ENCODE peak calls at places on chromosomes 6 and 20, in ten cellular contexts. One of them, this sample, is unnamed.

GRCh38 chr6:138242987-138243592 is 24.8 kb upstream of the PBOV1 start:
- DNase-seq in fibroblast of the aortic adventitia: no peak
- DNase-seq in kidney epithelial cell: no peak
- DNase-seq in GM23338: no peak
- DNase-seq in dorsolateral prefrontal cortex: no peak
- DNase-seq in tibial artery: no peak
- DNase-seq in ascending aorta: no peak
- DNase-seq in epithelial cell of esophagus: peak
- DNase-seq in foreskin fibroblast: no peak
- DNase-seq in uterus: no peak
- DNase-seq in this sample: no peak

GRCh38 chr20:54499111-54499510 is 23.7 kb downstream of the DOK5 start:
- DNase-seq in dorsolateral prefrontal cortex: no peak
- DNase-seq in fibroblast of the aortic adventitia: no peak
- DNase-seq in kidney epithelial cell: no peak
- DNase-seq in GM23338: no peak
- DNase-seq in epithelial cell of esophagus: no peak
- DNase-seq in tibial artery: no peak
- DNase-seq in uterus: no peak
- DNase-seq in ascending aorta: no peak
- DNase-seq in foreskin fibroblast: peak
- DNase-seq in this sample: no peak

GRCh38 chr6:10033223-10033829 is 381.5 kb downstream of the TFAP2A start:
- DNase-seq in epithelial cell of esophagus: peak
- DNase-seq in dorsolateral prefrontal cortex: no peak
- DNase-seq in uterus: no peak
- DNase-seq in GM23338: peak
- DNase-seq in fibroblast of the aortic adventitia: no peak
- DNase-seq in tibial artery: no peak
- DNase-seq in kidney epithelial cell: peak
- DNase-seq in foreskin fibroblast: peak
- DNase-seq in ascending aorta: no peak
- DNase-seq in this sample: peak

GRCh38 chr6:21200056-21200870 is 393.3 kb upstream of the SOX4 start:
- DNase-seq in dorsolateral prefrontal cortex: no peak
- DNase-seq in uterus: no peak
- DNase-seq in kidney epithelial cell: no peak
- DNase-seq in ascending aorta: no peak
- DNase-seq in tibial artery: no peak
- DNase-seq in epithelial cell of esophagus: peak
- DNase-seq in foreskin fibroblast: peak
- DNase-seq in GM23338: no peak
- DNase-seq in fibroblast of the aortic adventitia: peak
- DNase-seq in this sample: no peak

GRCh38 chr6:167125405-167125804 is 2.5 kb downstream of the CCR6 start:
- DNase-seq in dorsolateral prefrontal cortex: no peak
- DNase-seq in fibroblast of the aortic adventitia: no peak
- DNase-seq in uterus: no peak
- DNase-seq in tibial artery: no peak
- DNase-seq in epithelial cell of esophagus: no peak
- DNase-seq in foreskin fibroblast: no peak
- DNase-seq in kidney epithelial cell: no peak
- DNase-seq in ascending aorta: no peak
- DNase-seq in GM23338: no peak
- DNase-seq in this sample: no peak

GRCh38 chr6:38404355-38404754 is 235.4 kb downstream of the BTBD9 start:
- DNase-seq in epithelial cell of esophagus: peak
- DNase-seq in dorsolateral prefrontal cortex: no peak
- DNase-seq in GM23338: no peak
- DNase-seq in tibial artery: no peak
- DNase-seq in fibroblast of the aortic adventitia: peak
- DNase-seq in ascending aorta: no peak
- DNase-seq in kidney epithelial cell: no peak
- DNase-seq in foreskin fibroblast: no peak
- DNase-seq in uterus: no peak
- DNase-seq in this sample: peak

GRCh38 chr6:110699780-110700179 is 115.5 kb downstream of the CDK19 start:
- DNase-seq in foreskin fibroblast: no peak
- DNase-seq in kidney epithelial cell: no peak
- DNase-seq in ascending aorta: no peak
- DNase-seq in dorsolateral prefrontal cortex: no peak
- DNase-seq in GM23338: peak
- DNase-seq in uterus: no peak
- DNase-seq in epithelial cell of esophagus: no peak
- DNase-seq in fibroblast of the aortic adventitia: no peak
- DNase-seq in tibial artery: no peak
- DNase-seq in this sample: no peak

GRCh38 chr6:87628881-87629280 is 38.9 kb downstream of the ORC3 start:
- DNase-seq in dorsolateral prefrontal cortex: no peak
- DNase-seq in epithelial cell of esophagus: no peak
- DNase-seq in GM23338: no peak
- DNase-seq in uterus: no peak
- DNase-seq in kidney epithelial cell: no peak
- DNase-seq in tibial artery: no peak
- DNase-seq in fibroblast of the aortic adventitia: peak
- DNase-seq in foreskin fibroblast: peak
- DNase-seq in ascending aorta: no peak
- DNase-seq in this sample: peak

GRCh38 chr6:139135578-139136545 is 982 bp downstream of the HECA start:
- DNase-seq in fibroblast of the aortic adventitia: peak
- DNase-seq in dorsolateral prefrontal cortex: peak
- DNase-seq in GM23338: peak
- DNase-seq in uterus: peak
- DNase-seq in foreskin fibroblast: peak
- DNase-seq in ascending aorta: no peak
- DNase-seq in epithelial cell of esophagus: peak
- DNase-seq in tibial artery: peak
- DNase-seq in kidney epithelial cell: no peak
- DNase-seq in this sample: no peak

GRCh38 chr6:5552243-5552642 is 290.9 kb downstream of the FARS2 start:
- DNase-seq in uterus: no peak
- DNase-seq in kidney epithelial cell: no peak
- DNase-seq in GM23338: no peak
- DNase-seq in ascending aorta: no peak
- DNase-seq in dorsolateral prefrontal cortex: no peak
- DNase-seq in epithelial cell of esophagus: no peak
- DNase-seq in fibroblast of the aortic adventitia: peak
- DNase-seq in foreskin fibroblast: peak
- DNase-seq in tibial artery: no peak
- DNase-seq in this sample: peak

GRCh38 chr6:80607814-80608391 is 501.4 kb downstream of the BCKDHB start:
- DNase-seq in foreskin fibroblast: peak
- DNase-seq in tibial artery: no peak
- DNase-seq in kidney epithelial cell: no peak
- DNase-seq in uterus: no peak
- DNase-seq in GM23338: peak
- DNase-seq in epithelial cell of esophagus: peak
- DNase-seq in fibroblast of the aortic adventitia: peak
- DNase-seq in ascending aorta: no peak
- DNase-seq in dorsolateral prefrontal cortex: no peak
- DNase-seq in this sample: peak

GRCh38 chr6:108168501-108168979 is 2.7 kb downstream of the NR2E1 start:
- DNase-seq in kidney epithelial cell: no peak
- DNase-seq in foreskin fibroblast: peak
- DNase-seq in GM23338: peak
- DNase-seq in dorsolateral prefrontal cortex: no peak
- DNase-seq in uterus: no peak
- DNase-seq in fibroblast of the aortic adventitia: no peak
- DNase-seq in tibial artery: no peak
- DNase-seq in epithelial cell of esophagus: no peak
- DNase-seq in ascending aorta: no peak
- DNase-seq in this sample: peak

GRCh38 chr6:108169801-108170606 is 4.2 kb downstream of the NR2E1 start:
- DNase-seq in kidney epithelial cell: no peak
- DNase-seq in tibial artery: no peak
- DNase-seq in uterus: no peak
- DNase-seq in epithelial cell of esophagus: no peak
- DNase-seq in foreskin fibroblast: no peak
- DNase-seq in GM23338: peak
- DNase-seq in dorsolateral prefrontal cortex: no peak
- DNase-seq in ascending aorta: no peak
- DNase-seq in fibroblast of the aortic adventitia: no peak
- DNase-seq in this sample: no peak

GRCh38 chr6:108170607-108171290 is 4.9 kb downstream of the NR2E1 start:
- DNase-seq in tibial artery: no peak
- DNase-seq in foreskin fibroblast: no peak
- DNase-seq in epithelial cell of esophagus: no peak
- DNase-seq in dorsolateral prefrontal cortex: no peak
- DNase-seq in fibroblast of the aortic adventitia: no peak
- DNase-seq in GM23338: peak
- DNase-seq in ascending aorta: no peak
- DNase-seq in kidney epithelial cell: no peak
- DNase-seq in uterus: no peak
- DNase-seq in this sample: no peak

GRCh38 chr6:108168026-108168463 is 2.2 kb downstream of the NR2E1 start:
- DNase-seq in dorsolateral prefrontal cortex: no peak
- DNase-seq in tibial artery: no peak
- DNase-seq in GM23338: peak
- DNase-seq in uterus: no peak
- DNase-seq in fibroblast of the aortic adventitia: no peak
- DNase-seq in kidney epithelial cell: no peak
- DNase-seq in ascending aorta: no peak
- DNase-seq in foreskin fibroblast: no peak
- DNase-seq in epithelial cell of esophagus: no peak
- DNase-seq in this sample: no peak

GRCh38 chr6:108168980-108169800 is 3.4 kb downstream of the NR2E1 start:
- DNase-seq in ascending aorta: no peak
- DNase-seq in uterus: no peak
- DNase-seq in foreskin fibroblast: no peak
- DNase-seq in epithelial cell of esophagus: no peak
- DNase-seq in fibroblast of the aortic adventitia: no peak
- DNase-seq in GM23338: peak
- DNase-seq in tibial artery: no peak
- DNase-seq in dorsolateral prefrontal cortex: no peak
- DNase-seq in kidney epithelial cell: no peak
- DNase-seq in this sample: no peak
- H3K4me3 ChIP-seq in ascending aorta: peak
- H3K4me3 ChIP-seq in uterus: no peak
- H3K4me3 ChIP-seq in foreskin fibroblast: no peak
- H3K4me3 ChIP-seq in epithelial cell of esophagus: no peak
- H3K4me3 ChIP-seq in fibroblast of the aortic adventitia: no peak
- H3K4me3 ChIP-seq in GM23338: peak
- H3K4me3 ChIP-seq in tibial artery: peak
- H3K4me3 ChIP-seq in dorsolateral prefrontal cortex: peak
- H3K4me3 ChIP-seq in kidney epithelial cell: no peak
- H3K4me3 ChIP-seq in this sample: no peak

GRCh38 chr6:30394139-30394538 is 49.2 kb downstream of the RPP21 start:
- DNase-seq in ascending aorta: no peak
- DNase-seq in dorsolateral prefrontal cortex: no peak
- DNase-seq in epithelial cell of esophagus: no peak
- DNase-seq in fibroblast of the aortic adventitia: no peak
- DNase-seq in foreskin fibroblast: no peak
- DNase-seq in GM23338: no peak
- DNase-seq in uterus: no peak
- DNase-seq in kidney epithelial cell: no peak
- DNase-seq in tibial artery: no peak
- DNase-seq in this sample: no peak

GRCh38 chr6:30399390-30400058 is 54.6 kb downstream of the RPP21 start:
- DNase-seq in epithelial cell of esophagus: peak
- DNase-seq in uterus: no peak
- DNase-seq in tibial artery: no peak
- DNase-seq in foreskin fibroblast: no peak
- DNase-seq in dorsolateral prefrontal cortex: no peak
- DNase-seq in fibroblast of the aortic adventitia: peak
- DNase-seq in ascending aorta: no peak
- DNase-seq in kidney epithelial cell: peak
- DNase-seq in GM23338: no peak
- DNase-seq in this sample: peak

GRCh38 chr6:30396833-30397479 is 52.0 kb downstream of the RPP21 start:
- DNase-seq in kidney epithelial cell: peak
- DNase-seq in uterus: peak
- DNase-seq in epithelial cell of esophagus: peak
- DNase-seq in ascending aorta: peak
- DNase-seq in fibroblast of the aortic adventitia: peak
- DNase-seq in tibial artery: peak
- DNase-seq in dorsolateral prefrontal cortex: peak
- DNase-seq in foreskin fibroblast: peak
- DNase-seq in GM23338: peak
- DNase-seq in this sample: peak

GRCh38 chr6:30397697-30398096 is 52.7 kb downstream of the RPP21 start:
- DNase-seq in GM23338: peak
- DNase-seq in epithelial cell of esophagus: no peak
- DNase-seq in ascending aorta: no peak
- DNase-seq in uterus: no peak
- DNase-seq in dorsolateral prefrontal cortex: no peak
- DNase-seq in foreskin fibroblast: no peak
- DNase-seq in kidney epithelial cell: no peak
- DNase-seq in fibroblast of the aortic adventitia: no peak
- DNase-seq in tibial artery: no peak
- DNase-seq in this sample: no peak
- TF ChIP-seq CTCF in GM23338: peak
- TF ChIP-seq CTCF in epithelial cell of esophagus: no peak
- TF ChIP-seq CTCF in ascending aorta: no peak
- TF ChIP-seq CTCF in uterus: no peak
- TF ChIP-seq CTCF in dorsolateral prefrontal cortex: no peak
- TF ChIP-seq CTCF in foreskin fibroblast: no peak
- TF ChIP-seq CTCF in kidney epithelial cell: no peak
- TF ChIP-seq CTCF in fibroblast of the aortic adventitia: no peak
- TF ChIP-seq CTCF in tibial artery: no peak
- TF ChIP-seq CTCF in this sample: no peak

GRCh38 chr6:68279793-68280557 is 355.1 kb upstream of the ADGRB3 start:
- DNase-seq in fibroblast of the aortic adventitia: peak
- DNase-seq in ascending aorta: no peak
- DNase-seq in kidney epithelial cell: no peak
- DNase-seq in tibial artery: no peak
- DNase-seq in uterus: no peak
- DNase-seq in epithelial cell of esophagus: peak
- DNase-seq in GM23338: no peak
- DNase-seq in foreskin fibroblast: peak
- DNase-seq in dorsolateral prefrontal cortex: no peak
- DNase-seq in this sample: no peak
- H3K4me3 ChIP-seq in fibroblast of the aortic adventitia: no peak
- H3K4me3 ChIP-seq in ascending aorta: no peak
- H3K4me3 ChIP-seq in kidney epithelial cell: no peak
- H3K4me3 ChIP-seq in tibial artery: no peak
- H3K4me3 ChIP-seq in uterus: no peak
- H3K4me3 ChIP-seq in epithelial cell of esophagus: no peak
- H3K4me3 ChIP-seq in GM23338: no peak
- H3K4me3 ChIP-seq in foreskin fibroblast: no peak
- H3K4me3 ChIP-seq in dorsolateral prefrontal cortex: no peak
- H3K4me3 ChIP-seq in this sample: no peak

DNA sequence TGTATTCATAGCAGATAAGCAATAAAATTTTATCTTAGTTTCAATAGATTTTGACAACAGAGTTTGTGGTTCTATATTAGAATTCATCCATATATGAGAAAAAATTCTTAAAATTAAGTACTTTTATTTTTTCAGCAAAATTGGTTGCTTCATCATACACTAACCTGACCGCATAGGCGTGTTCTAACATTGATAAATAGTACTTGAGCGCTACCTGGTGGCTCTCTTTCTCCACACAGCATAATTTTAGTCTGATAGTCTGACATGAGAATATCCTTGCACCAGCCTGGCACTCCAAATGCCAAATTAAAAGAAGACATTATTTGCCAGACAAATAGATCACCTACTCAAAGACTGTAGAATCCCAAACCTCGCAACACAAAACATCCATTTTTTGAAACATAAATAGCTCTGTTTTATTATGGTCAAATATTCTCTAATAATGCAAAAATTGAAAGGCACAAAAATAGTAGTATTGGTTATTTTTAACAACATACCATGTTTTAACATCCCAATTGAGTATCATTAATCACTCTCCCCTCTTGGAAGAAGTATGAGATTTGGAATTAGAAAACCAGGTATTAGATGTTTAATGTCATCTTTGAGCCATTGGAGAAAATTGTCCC is 33.0 kb upstream of the FILIP1 start:
- DNase-seq in uterus: peak
- DNase-seq in epithelial cell of esophagus: peak
- DNase-seq in tibial artery: peak
- DNase-seq in dorsolateral prefrontal cortex: peak
- DNase-seq in GM23338: peak
- DNase-seq in ascending aorta: no peak
- DNase-seq in foreskin fibroblast: peak
- DNase-seq in fibroblast of the aortic adventitia: peak
- DNase-seq in kidney epithelial cell: no peak
- DNase-seq in this sample: peak
- TF ChIP-seq CTCF in uterus: peak
- TF ChIP-seq CTCF in epithelial cell of esophagus: peak
- TF ChIP-seq CTCF in tibial artery: peak
- TF ChIP-seq CTCF in dorsolateral prefrontal cortex: peak
- TF ChIP-seq CTCF in GM23338: peak
- TF ChIP-seq CTCF in ascending aorta: peak
- TF ChIP-seq CTCF in foreskin fibroblast: peak
- TF ChIP-seq CTCF in fibroblast of the aortic adventitia: peak
- TF ChIP-seq CTCF in kidney epithelial cell: peak
- TF ChIP-seq CTCF in this sample: peak